ENCODE peak calls at places on chromosome 6, in four cellular contexts. G is NCI-H774, L is MG63, K is cardiac muscle cell. U is an unnamed sample.

GRCh38 chr6:16623733-16624132 is 137.5 kb downstream of the ATXN1 start:
- DNase-seq in K (no peak), L (no peak), G (no peak), U (no peak)

GRCh38 chr6:145699462-145699861 is 35.9 kb downstream of the EPM2A start:
- DNase-seq in G (no peak), K (peak), L (peak), U (no peak)

GRCh38 chr6:158803733-158804143 is 15.4 kb downstream of the EZR start:
- DNase-seq in G (peak), K (peak), L (no peak), U (no peak)

GRCh38 chr6:27019651-27020552 is 227.6 kb upstream of the PRSS16 start:
- DNase-seq in L (peak), G (peak), K (peak), U (peak)

GRCh38 chr6:143136647-143137046 is 76.0 kb downstream of the AIG1 start:
- DNase-seq in G (no peak), K (no peak), L (no peak), U (no peak)

GRCh38 chr6:48775157-48775556 is 664.2 kb upstream of the PTCHD4 start:
- DNase-seq in L (no peak), K (peak), G (no peak), U (no peak)

GRCh38 chr6:154994881-154995240 is 254 bp upstream of the TIAM2 start:
- DNase-seq in K (no peak), G (no peak), L (no peak), U (no peak)

GRCh38 chr6:143247586-143247985 is 186.9 kb downstream of the AIG1 start:
- DNase-seq in K (no peak), G (no peak), L (no peak), U (no peak)

GRCh38 chr6:150537893-150538292 is 61.8 kb upstream of the PLEKHG1 start:
- DNase-seq in K (no peak), L (no peak), G (no peak), U (no peak)

GRCh38 chr6:21996425-21997207 is 300.2 kb downstream of the PRL start:
- DNase-seq in L (no peak), G (no peak), K (peak), U (no peak)

U was measured in NCI-H146.